ENCODE peak calls at places on chromosome 5, in ten cellular contexts. U is prostate gland; H is IMR-90; V is uterus; B is adrenal gland; C is CD8-positive, alpha-beta memory T cell; I is H9; T is fibroblast of lung; D is aorta; O is tibial nerve. K is an unnamed sample.

GRCh38 chr5:41776435-41776834 is 93.8 kb downstream of the OXCT1 start:
- DNase-seq in U (no peak), H (peak; percentile 76), V (no peak), B (no peak), C (no peak), I (no peak), T (peak; percentile 31), D (no peak), O (no peak), K (no peak)

GRCh38 chr5:44632344-44632743 is 176.4 kb upstream of the MRPS30 start:
- DNase-seq in U (no peak), H (no peak), V (no peak), B (no peak), C (no peak), I (no peak), T (no peak), D (no peak), O (no peak), K (no peak)

GRCh38 chr5:154406231-154406630 is 39.6 kb upstream of the SAP30L start:
- DNase-seq in U (no peak), H (no peak), V (no peak), B (no peak), C (no peak), I (no peak), T (no peak), D (no peak), O (no peak), K (no peak)

GRCh38 chr5:140564196-140565023 is at the start of the genes APBB3 and SLC35A4:
- DNase-seq in U (peak; percentile 97), H (peak; percentile 99), V (peak; percentile 98), B (peak; percentile 98), C (peak; percentile 98), I (peak; percentile 96), T (peak; percentile 99), D (peak; percentile 98), O (peak; percentile 96), K (peak; percentile 98)

GRCh38 chr5:171537923-171538537 is 118.6 kb downstream of the FGF18 start:
- DNase-seq in U (no peak), H (no peak), V (no peak), B (no peak), C (no peak), I (no peak), T (no peak), D (no peak), O (no peak), K (no peak)

GRCh38 chr5:74798977-74799911 is 32.2 kb downstream of the NSA2 start:
- DNase-seq in U (no peak), H (peak; percentile 20), V (no peak), B (no peak), C (no peak), I (no peak), T (no peak), D (no peak), O (no peak), K (no peak)

GRCh38 chr5:82150562-82150961 is 127.6 kb downstream of the RPS23 start:
- DNase-seq in U (no peak), H (no peak), V (no peak), B (no peak), C (no peak), I (no peak), T (no peak), D (no peak), O (no peak), K (no peak)

GRCh38 chr5:124193371-124193789 is 553.1 kb downstream of the ZNF608 start:
- DNase-seq in U (no peak), H (peak; percentile 56), V (no peak), B (peak; percentile 56), C (no peak), I (no peak), T (peak; percentile 84), D (no peak), O (peak; percentile 12), K (no peak)

GRCh38 chr5:80223561-80223960 is 32.3 kb downstream of the SERINC5 start:
- DNase-seq in U (no peak), H (no peak), V (no peak), B (no peak), C (no peak), I (no peak), T (no peak), D (no peak), O (no peak), K (no peak)

GRCh38 chr5:39149966-39150365 is 69.4 kb downstream of the FYB1 start:
- DNase-seq in U (no peak), H (no peak), V (no peak), B (no peak), C (no peak), I (no peak), T (no peak), D (no peak), O (no peak), K (no peak)

GRCh38 chr5:59193616-59194319 is 610.9 kb downstream of the RAB3C start:
- DNase-seq in U (no peak), H (peak; percentile 94), V (peak; percentile 35), B (no peak), C (no peak), I (no peak), T (peak; percentile 94), D (no peak), O (no peak), K (no peak)

GRCh38 chr5:136518814-136519213 is 153.5 kb upstream of the TRPC7 start:
- DNase-seq in U (no peak), H (no peak), V (no peak), B (no peak), C (no peak), I (no peak), T (no peak), D (no peak), O (no peak), K (no peak)

GRCh38 chr5:123371575-123372179 is 51.5 kb downstream of the CEP120 start:
- DNase-seq in U (no peak), H (peak; percentile 7), V (peak; percentile 20), B (peak; percentile 36), C (no peak), I (peak; percentile 53), T (peak; percentile 37), D (peak; percentile 91), O (peak; percentile 38), K (peak; percentile 75)

DNA sequence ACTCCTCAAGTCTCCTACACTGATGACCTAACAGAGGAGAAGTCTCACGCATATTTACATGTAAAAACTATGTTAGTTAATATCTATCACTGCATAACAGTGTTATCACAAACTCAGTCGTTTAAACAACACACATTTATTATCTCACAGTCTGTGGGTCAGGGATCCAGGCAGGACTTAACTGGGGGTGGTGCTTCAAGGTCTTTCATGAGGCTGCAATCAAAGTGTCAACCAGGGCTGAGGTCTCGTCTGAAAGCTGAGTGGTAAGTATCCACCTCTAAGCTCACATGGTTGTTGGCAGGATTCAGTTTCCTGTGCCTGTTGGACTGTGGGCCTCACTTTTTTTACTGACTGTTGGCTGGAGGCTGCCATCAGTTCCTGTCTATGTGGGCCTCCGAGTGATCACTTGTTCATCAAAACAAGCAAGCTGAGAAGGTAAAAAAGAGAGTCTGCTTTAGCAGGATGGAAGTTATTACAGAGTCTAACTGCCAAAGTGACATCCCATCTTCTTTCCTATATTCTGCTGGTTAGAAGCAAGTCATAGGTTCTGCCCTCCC is 188.6 kb downstream of the CARTPT start:
- DNase-seq in U (no peak), H (no peak), V (no peak), B (no peak), C (no peak), I (no peak), T (no peak), D (no peak), O (no peak), K (no peak)
- H3K27ac ChIP-seq in U (no peak overlapping the region), H (peak overlapping the region; percentile 36), V (no peak overlapping the region), B (no peak overlapping the region), C (no peak overlapping the region), I (no peak overlapping the region), T (no peak overlapping the region), D (no peak overlapping the region), O (no peak overlapping the region), K (no peak overlapping the region)

DNA sequence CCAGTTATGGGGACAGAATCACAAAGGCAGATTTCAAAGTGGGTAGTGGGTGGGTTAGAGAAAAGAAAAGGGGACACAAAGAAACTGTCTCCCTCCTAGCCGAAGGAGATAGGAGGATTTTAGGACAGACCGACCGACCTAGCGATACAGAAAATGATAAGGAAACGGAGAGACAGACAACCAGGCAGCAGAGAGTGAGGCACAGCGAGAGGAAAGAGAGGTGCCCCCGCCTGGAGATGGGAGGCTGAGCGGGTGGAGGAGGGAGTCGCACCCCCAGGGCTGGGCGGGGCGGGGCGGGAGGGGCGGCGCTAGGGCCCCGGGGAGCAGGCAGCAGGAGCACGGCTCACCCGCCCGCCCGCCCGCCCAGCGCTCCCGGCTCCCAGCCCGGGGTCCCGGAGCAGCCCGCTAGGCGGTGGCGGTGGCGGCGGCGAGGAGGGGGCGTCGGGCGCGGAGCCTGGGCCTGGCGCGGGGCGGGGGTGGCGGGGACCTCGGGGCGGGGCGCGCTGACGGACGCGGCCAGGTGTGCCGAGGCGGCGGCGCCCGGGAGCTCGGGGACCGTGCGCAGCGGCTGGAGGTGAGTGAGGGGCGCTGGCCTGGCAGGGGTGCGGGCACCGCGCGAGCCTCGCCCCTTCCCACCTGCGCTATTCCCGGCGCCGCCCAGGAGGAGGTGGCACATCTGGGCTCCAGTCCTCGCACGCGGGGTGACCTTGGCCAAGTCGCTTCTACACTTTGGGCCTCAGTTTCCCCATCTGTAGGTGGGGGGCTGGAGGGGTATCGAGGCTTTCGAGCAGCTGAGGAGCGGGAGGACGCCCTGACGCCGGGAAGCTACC is 15.9 kb upstream of the SYNPO start:
- DNase-seq in U (no peak), H (no peak), V (no peak), B (peak; percentile 52), C (peak; percentile 15), I (peak; percentile 56), T (no peak), D (no peak), O (no peak), K (peak; percentile 62)
- H3K4me1 ChIP-seq in U (no peaks in the 10 kb centered on the region), H (peaks cover 53% of the 10 kb centered on the region), V (peaks cover 4% of the 10 kb centered on the region), B (peaks cover 56% of the 10 kb centered on the region), C (peaks cover 13% of the 10 kb centered on the region), I (no peaks in the 10 kb centered on the region), T (peaks cover 13% of the 10 kb centered on the region), D (no peaks in the 10 kb centered on the region), O (no peaks in the 10 kb centered on the region), K (peaks cover 31% of the 10 kb centered on the region)

DNA sequence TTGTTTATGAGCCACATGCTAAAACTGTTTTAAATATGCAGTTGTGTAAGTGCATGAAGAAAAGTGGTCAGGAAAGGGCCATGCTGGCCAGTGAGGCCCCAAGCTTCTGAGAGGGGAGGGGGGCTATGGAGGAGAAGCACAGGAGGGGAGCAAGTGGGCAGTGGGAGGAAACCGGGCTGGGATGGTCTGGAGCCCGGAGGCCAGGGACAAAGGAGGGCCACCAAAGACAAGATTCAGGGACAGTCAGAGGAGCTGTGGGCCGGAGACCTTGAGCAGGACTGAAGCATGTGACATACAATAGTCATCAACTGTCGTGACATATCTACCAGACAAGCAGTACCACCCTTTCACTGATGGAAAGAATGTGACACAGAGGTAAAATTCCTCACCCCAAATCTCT is 333.2 kb upstream of the IRX1 start:
- DNase-seq in U (peak; percentile 2), H (no peak), V (no peak), B (no peak), C (no peak), I (no peak), T (no peak), D (no peak), O (no peak), K (no peak)
- H3K27me3 ChIP-seq in U (no peaks in the 10 kb centered on the region), H (no peaks in the 10 kb centered on the region), V (no peaks in the 10 kb centered on the region), B (no peaks in the 10 kb centered on the region), C (no peaks in the 10 kb centered on the region), I (no peaks in the 10 kb centered on the region), T (no peaks in the 10 kb centered on the region), D (no peaks in the 10 kb centered on the region), O (no peaks in the 10 kb centered on the region), K (no peaks in the 10 kb centered on the region)

DNA sequence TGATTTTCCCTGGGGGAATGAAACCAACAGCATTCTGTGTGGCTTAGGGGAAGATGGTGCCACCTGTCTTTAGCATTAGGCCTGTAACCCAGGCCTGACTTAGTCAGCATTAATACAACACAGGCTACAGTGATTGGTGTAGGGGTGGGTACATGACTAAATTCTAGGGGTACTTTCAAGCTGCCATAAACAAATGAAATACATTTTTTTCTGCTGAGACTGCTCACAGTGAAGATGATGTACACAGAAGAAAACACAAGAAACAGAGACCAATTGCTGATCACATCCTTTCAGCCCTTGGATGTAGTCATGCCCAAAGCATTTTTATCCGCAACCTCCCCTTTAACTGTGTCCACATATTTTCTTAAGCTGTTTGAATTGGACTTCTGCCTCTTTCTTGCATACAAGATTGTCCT is 527.2 kb downstream of the KCTD16 start:
- DNase-seq in U (no peak), H (peak; percentile 97), V (no peak), B (no peak), C (no peak), I (no peak), T (peak; percentile 96), D (no peak), O (no peak), K (peak; percentile 17)
- H3K27ac ChIP-seq in U (no peak overlapping the region), H (no peak overlapping the region), V (no peak overlapping the region), B (no peak overlapping the region), C (no peak overlapping the region), I (no peak overlapping the region), T (no peak overlapping the region), D (no peak overlapping the region), O (no peak overlapping the region), K (no peak overlapping the region)

K was measured in SJCRH30.